ENCODE peak calls at places on chromosomes 4 and X, in four cellular contexts. K is choroid plexus epithelial cell, C is tibial artery, H is mucosa of descending colon. N is an unnamed sample.

GRCh38 chr4:68349361-68350360 is at the start of gene YTHDC1:
- DNase-seq in K (peak), C (peak), H (peak), N (peak)

GRCh38 chr4:32775049-32775448 is 2054.9 kb downstream of the PCDH7 start:
- DNase-seq in K (peak), C (no peak), H (no peak), N (no peak)

GRCh38 chr4:121822796-121823504 is 733 bp downstream of the CCNA2 start:
- DNase-seq in K (peak), C (peak), H (no peak), N (peak)

GRCh38 chr4:140071806-140072205 is 82.2 kb downstream of the MAML3 start:
- DNase-seq in K (peak), C (no peak), H (no peak), N (peak)

GRCh38 chrX:49172280-49172780 is 632 bp downstream of the PLP2 start:
- DNase-seq in K (peak), C (peak), H (peak), N (peak)

GRCh38 chrX:77085372-77085771 is 361.8 kb upstream of the FGF16 start:
- DNase-seq in K (no peak), C (no peak), H (no peak), N (no peak)

GRCh38 chr4:74543983-74544382 is 99.0 kb downstream of the AREG start:
- DNase-seq in K (peak), C (no peak), H (no peak), N (no peak)

GRCh38 chrX:132940727-132941162 is 17.7 kb downstream of the HS6ST2 start:
- DNase-seq in K (peak), C (no peak), H (no peak), N (no peak)

GRCh38 chr4:151184523-151185458 is 85.4 kb downstream of the RPS3A start:
- DNase-seq in K (peak), C (no peak), H (no peak), N (no peak)

GRCh38 chrX:66553973-66554372 is 84.9 kb downstream of the EDA2R start:
- DNase-seq in K (no peak), C (no peak), H (no peak), N (no peak)

GRCh38 chr4:32133141-32133540 is 1413.0 kb downstream of the PCDH7 start:
- DNase-seq in K (peak), C (no peak), H (no peak), N (no peak)

GRCh38 chr4:1183985-1184773 is 11.8 kb upstream of the SPON2 start:
- DNase-seq in K (no peak), C (no peak), H (no peak), N (no peak)

GRCh38 chr4:1871471-1872021 is 353 bp downstream of the NSD2 start:
- DNase-seq in K (no peak), C (no peak), H (peak), N (no peak)

GRCh38 chr4:40264497-40264896 is 67.7 kb downstream of the RHOH start:
- DNase-seq in K (peak), C (no peak), H (no peak), N (no peak)

GRCh38 chr4:126445596-126445995 is 1130.8 kb downstream of the FAT4 start:
- DNase-seq in K (peak), C (no peak), H (no peak), N (no peak)

GRCh38 chr4:86031927-86032326 is 327.9 kb downstream of the MAPK10 start:
- DNase-seq in K (no peak), C (no peak), H (no peak), N (no peak)

N was measured in GM12891.